ENCODE peak calls at places on chromosomes 4 and X, in eight cellular contexts. One of them, this sample, is unnamed.

GRCh38 chrX:151177141-151178027 is 1.0 kb downstream of the GPR50 start:
- DNase-seq in A549: no peak
- DNase-seq in uterus: no peak
- DNase-seq in fibroblast of pulmonary artery: no peak
- DNase-seq in psoas muscle: no peak
- DNase-seq in stomach: no peak
- DNase-seq in body of pancreas: no peak
- DNase-seq in adrenal gland: no peak
- DNase-seq in this sample: no peak

GRCh38 chrX:153375571-153375970 is 25.6 kb downstream of the PNMA6E start:
- DNase-seq in A549: no peak
- DNase-seq in uterus: no peak
- DNase-seq in fibroblast of pulmonary artery: no peak
- DNase-seq in psoas muscle: no peak
- DNase-seq in stomach: no peak
- DNase-seq in body of pancreas: no peak
- DNase-seq in adrenal gland: peak
- DNase-seq in this sample: no peak

GRCh38 chr4:88738714-88739366 is 41.2 kb upstream of the NAP1L5 start:
- DNase-seq in A549: no peak
- DNase-seq in uterus: no peak
- DNase-seq in fibroblast of pulmonary artery: no peak
- DNase-seq in psoas muscle: no peak
- DNase-seq in stomach: no peak
- DNase-seq in body of pancreas: no peak
- DNase-seq in adrenal gland: no peak
- DNase-seq in this sample: no peak

GRCh38 chr4:10783351-10783750 is 98.8 kb upstream of the CLNK start:
- DNase-seq in A549: no peak
- DNase-seq in uterus: no peak
- DNase-seq in fibroblast of pulmonary artery: peak
- DNase-seq in psoas muscle: no peak
- DNase-seq in stomach: no peak
- DNase-seq in body of pancreas: no peak
- DNase-seq in adrenal gland: peak
- DNase-seq in this sample: no peak

GRCh38 chr4:126991965-126992364 is 640.8 kb upstream of the INTU start:
- DNase-seq in A549: no peak
- DNase-seq in uterus: no peak
- DNase-seq in fibroblast of pulmonary artery: peak
- DNase-seq in psoas muscle: no peak
- DNase-seq in stomach: no peak
- DNase-seq in body of pancreas: no peak
- DNase-seq in adrenal gland: no peak
- DNase-seq in this sample: no peak

GRCh38 chr4:175092114-175092513 is 174.0 kb downstream of the ADAM29 start:
- DNase-seq in A549: no peak
- DNase-seq in uterus: no peak
- DNase-seq in fibroblast of pulmonary artery: no peak
- DNase-seq in psoas muscle: no peak
- DNase-seq in stomach: no peak
- DNase-seq in body of pancreas: no peak
- DNase-seq in adrenal gland: no peak
- DNase-seq in this sample: no peak

GRCh38 chrX:69510137-69510715 is 6.1 kb downstream of the NALF2 start:
- DNase-seq in A549: no peak
- DNase-seq in uterus: no peak
- DNase-seq in fibroblast of pulmonary artery: no peak
- DNase-seq in psoas muscle: no peak
- DNase-seq in stomach: no peak
- DNase-seq in body of pancreas: no peak
- DNase-seq in adrenal gland: no peak
- DNase-seq in this sample: no peak

GRCh38 chr4:107683873-107684272 is 36.2 kb downstream of the PAPSS1 start:
- DNase-seq in A549: no peak
- DNase-seq in uterus: no peak
- DNase-seq in fibroblast of pulmonary artery: no peak
- DNase-seq in psoas muscle: no peak
- DNase-seq in stomach: no peak
- DNase-seq in body of pancreas: no peak
- DNase-seq in adrenal gland: no peak
- DNase-seq in this sample: no peak

GRCh38 chrX:100410901-100411801 is 1.1 kb upstream of the PCDH19 start:
- DNase-seq in A549: no peak
- DNase-seq in uterus: no peak
- DNase-seq in fibroblast of pulmonary artery: no peak
- DNase-seq in psoas muscle: peak
- DNase-seq in stomach: no peak
- DNase-seq in body of pancreas: no peak
- DNase-seq in adrenal gland: no peak
- DNase-seq in this sample: no peak
- H3K4me3 ChIP-seq in A549: peak
- H3K4me3 ChIP-seq in uterus: peak
- H3K4me3 ChIP-seq in fibroblast of pulmonary artery: no peak
- H3K4me3 ChIP-seq in psoas muscle: peak
- H3K4me3 ChIP-seq in stomach: peak
- H3K4me3 ChIP-seq in body of pancreas: no peak
- H3K4me3 ChIP-seq in adrenal gland: no peak
- H3K4me3 ChIP-seq in this sample: no peak

DNA sequence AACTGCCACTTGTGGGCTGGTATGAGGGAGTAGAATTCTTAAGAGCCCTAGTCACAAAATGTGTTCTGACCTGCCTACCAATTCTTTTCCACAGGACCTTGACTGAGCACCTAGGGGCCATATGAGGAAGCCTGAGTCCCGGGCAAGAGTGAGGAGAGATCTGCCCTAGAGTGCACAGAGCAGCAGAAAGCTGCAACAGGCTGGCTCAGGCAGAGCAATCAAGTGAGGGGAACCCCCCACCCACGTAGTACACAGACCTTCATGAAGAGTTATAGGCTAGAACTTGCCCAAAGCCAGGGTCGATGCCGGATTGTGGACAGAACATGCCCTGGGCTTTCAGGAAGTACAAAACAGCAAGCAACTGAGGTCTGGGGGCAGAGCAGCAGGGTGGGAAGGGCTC is 117.0 kb downstream of the SPOCK3 start:
- DNase-seq in A549: no peak
- DNase-seq in uterus: no peak
- DNase-seq in fibroblast of pulmonary artery: no peak
- DNase-seq in psoas muscle: no peak
- DNase-seq in stomach: no peak
- DNase-seq in body of pancreas: no peak
- DNase-seq in adrenal gland: no peak
- DNase-seq in this sample: no peak
- TF ChIP-seq CTCF in A549: no peak
- TF ChIP-seq CTCF in uterus: no peak
- TF ChIP-seq CTCF in fibroblast of pulmonary artery: no peak
- TF ChIP-seq CTCF in psoas muscle: no peak
- TF ChIP-seq CTCF in stomach: no peak
- TF ChIP-seq CTCF in body of pancreas: no peak
- TF ChIP-seq CTCF in adrenal gland: no peak
- TF ChIP-seq CTCF in this sample: no peak

GRCh38 chr4:183322326-183322725 is at the start of gene CLDN24:
- DNase-seq in A549: no peak
- DNase-seq in uterus: no peak
- DNase-seq in fibroblast of pulmonary artery: no peak
- DNase-seq in psoas muscle: no peak
- DNase-seq in stomach: no peak
- DNase-seq in body of pancreas: no peak
- DNase-seq in adrenal gland: no peak
- DNase-seq in this sample: no peak

GRCh38 chr4:183321516-183321915 is 710 bp downstream of the CLDN24 start:
- DNase-seq in A549: no peak
- DNase-seq in uterus: no peak
- DNase-seq in fibroblast of pulmonary artery: no peak
- DNase-seq in psoas muscle: no peak
- DNase-seq in stomach: no peak
- DNase-seq in body of pancreas: no peak
- DNase-seq in adrenal gland: no peak
- DNase-seq in this sample: no peak

GRCh38 chr4:183321079-183321478 is 1.0 kb upstream of the CLDN22 start:
- DNase-seq in A549: no peak
- DNase-seq in uterus: no peak
- DNase-seq in fibroblast of pulmonary artery: no peak
- DNase-seq in psoas muscle: no peak
- DNase-seq in stomach: no peak
- DNase-seq in body of pancreas: no peak
- DNase-seq in adrenal gland: no peak
- DNase-seq in this sample: no peak

GRCh38 chr4:183320211-183321068 is at the start of gene CLDN22:
- DNase-seq in A549: no peak
- DNase-seq in uterus: no peak
- DNase-seq in fibroblast of pulmonary artery: no peak
- DNase-seq in psoas muscle: no peak
- DNase-seq in stomach: no peak
- DNase-seq in body of pancreas: no peak
- DNase-seq in adrenal gland: no peak
- DNase-seq in this sample: no peak

DNA sequence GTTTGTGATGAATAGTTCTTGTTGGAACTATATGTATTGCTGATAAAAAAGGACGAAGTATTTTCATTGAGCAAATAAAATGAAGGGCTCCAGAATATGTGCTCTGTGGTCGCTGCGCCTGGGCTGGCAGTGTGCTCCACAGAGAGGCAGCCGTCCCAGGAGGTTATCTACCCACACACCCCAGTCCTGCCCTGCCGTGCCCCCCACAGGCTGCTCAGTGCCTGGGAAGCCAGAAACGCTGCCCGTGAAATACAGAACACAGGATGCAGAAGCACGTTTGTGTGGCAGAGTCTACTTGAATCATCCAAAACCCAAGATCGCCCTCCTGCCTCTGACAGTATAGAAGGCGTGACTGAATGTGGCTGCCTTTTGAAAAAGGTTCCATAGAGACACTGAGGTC is 1.4 kb downstream of the CLDN22 start:
- DNase-seq in A549: no peak
- DNase-seq in uterus: no peak
- DNase-seq in fibroblast of pulmonary artery: no peak
- DNase-seq in psoas muscle: no peak
- DNase-seq in stomach: peak
- DNase-seq in body of pancreas: no peak
- DNase-seq in adrenal gland: no peak
- DNase-seq in this sample: no peak
- H3K4me3 ChIP-seq in A549: no peak
- H3K4me3 ChIP-seq in uterus: no peak
- H3K4me3 ChIP-seq in fibroblast of pulmonary artery: no peak
- H3K4me3 ChIP-seq in psoas muscle: no peak
- H3K4me3 ChIP-seq in stomach: no peak
- H3K4me3 ChIP-seq in body of pancreas: no peak
- H3K4me3 ChIP-seq in adrenal gland: no peak
- H3K4me3 ChIP-seq in this sample: no peak

GRCh38 chr4:183011213-183011907 is 87.7 kb upstream of the WWC2 start:
- DNase-seq in A549: no peak
- DNase-seq in uterus: no peak
- DNase-seq in fibroblast of pulmonary artery: peak
- DNase-seq in psoas muscle: no peak
- DNase-seq in stomach: no peak
- DNase-seq in body of pancreas: no peak
- DNase-seq in adrenal gland: no peak
- DNase-seq in this sample: no peak

GRCh38 chr4:183014361-183015084 is 84.5 kb upstream of the WWC2 start:
- DNase-seq in A549: no peak
- DNase-seq in uterus: no peak
- DNase-seq in fibroblast of pulmonary artery: no peak
- DNase-seq in psoas muscle: no peak
- DNase-seq in stomach: no peak
- DNase-seq in body of pancreas: no peak
- DNase-seq in adrenal gland: no peak
- DNase-seq in this sample: no peak

GRCh38 chr4:183017962-183018361 is 81.1 kb upstream of the WWC2 start:
- DNase-seq in A549: no peak
- DNase-seq in uterus: no peak
- DNase-seq in fibroblast of pulmonary artery: no peak
- DNase-seq in psoas muscle: no peak
- DNase-seq in stomach: no peak
- DNase-seq in body of pancreas: no peak
- DNase-seq in adrenal gland: no peak
- DNase-seq in this sample: no peak

GRCh38 chr4:183008492-183008891 is 90.6 kb upstream of the WWC2 start:
- DNase-seq in A549: no peak
- DNase-seq in uterus: no peak
- DNase-seq in fibroblast of pulmonary artery: no peak
- DNase-seq in psoas muscle: no peak
- DNase-seq in stomach: no peak
- DNase-seq in body of pancreas: no peak
- DNase-seq in adrenal gland: no peak
- DNase-seq in this sample: no peak

GRCh38 chr4:183012862-183013855 is 85.9 kb upstream of the WWC2 start:
- DNase-seq in A549: no peak
- DNase-seq in uterus: no peak
- DNase-seq in fibroblast of pulmonary artery: no peak
- DNase-seq in psoas muscle: no peak
- DNase-seq in stomach: no peak
- DNase-seq in body of pancreas: no peak
- DNase-seq in adrenal gland: no peak
- DNase-seq in this sample: no peak
- TF ChIP-seq CTCF in A549: no peak
- TF ChIP-seq CTCF in uterus: no peak
- TF ChIP-seq CTCF in fibroblast of pulmonary artery: no peak
- TF ChIP-seq CTCF in psoas muscle: no peak
- TF ChIP-seq CTCF in stomach: no peak
- TF ChIP-seq CTCF in body of pancreas: no peak
- TF ChIP-seq CTCF in adrenal gland: no peak
- TF ChIP-seq CTCF in this sample: no peak

DNA sequence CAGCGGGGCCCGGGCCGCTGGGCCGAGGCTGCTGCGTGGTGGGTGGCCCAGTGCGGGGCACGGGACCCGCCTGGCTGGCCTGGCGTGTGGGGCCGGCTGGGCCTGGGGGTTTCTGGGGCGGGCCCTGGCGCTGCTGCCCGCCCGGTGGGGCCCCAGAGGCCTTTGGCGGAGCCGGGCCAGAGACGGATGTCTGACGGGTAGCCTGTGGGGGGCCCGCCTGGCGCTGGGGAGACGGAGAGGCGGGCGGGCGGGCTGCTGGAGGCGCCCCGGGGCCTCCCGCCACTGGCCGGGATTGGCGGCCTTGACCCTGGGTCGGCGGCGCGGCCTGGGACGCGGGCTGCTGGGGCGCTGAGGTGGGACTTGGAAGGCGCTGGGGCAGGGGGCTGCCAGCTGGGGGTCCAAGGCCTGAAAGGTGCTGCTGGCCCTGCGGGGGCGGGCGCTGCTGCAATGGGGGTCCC is 8.1 kb upstream of the TIMP1 start:
- DNase-seq in A549: no peak
- DNase-seq in uterus: no peak
- DNase-seq in fibroblast of pulmonary artery: no peak
- DNase-seq in psoas muscle: no peak
- DNase-seq in stomach: no peak
- DNase-seq in body of pancreas: no peak
- DNase-seq in adrenal gland: no peak
- DNase-seq in this sample: no peak
- H3K4me3 ChIP-seq in A549: no peak
- H3K4me3 ChIP-seq in uterus: peak
- H3K4me3 ChIP-seq in fibroblast of pulmonary artery: peak
- H3K4me3 ChIP-seq in psoas muscle: peak
- H3K4me3 ChIP-seq in stomach: peak
- H3K4me3 ChIP-seq in body of pancreas: no peak
- H3K4me3 ChIP-seq in adrenal gland: no peak
- H3K4me3 ChIP-seq in this sample: peak

DNA sequence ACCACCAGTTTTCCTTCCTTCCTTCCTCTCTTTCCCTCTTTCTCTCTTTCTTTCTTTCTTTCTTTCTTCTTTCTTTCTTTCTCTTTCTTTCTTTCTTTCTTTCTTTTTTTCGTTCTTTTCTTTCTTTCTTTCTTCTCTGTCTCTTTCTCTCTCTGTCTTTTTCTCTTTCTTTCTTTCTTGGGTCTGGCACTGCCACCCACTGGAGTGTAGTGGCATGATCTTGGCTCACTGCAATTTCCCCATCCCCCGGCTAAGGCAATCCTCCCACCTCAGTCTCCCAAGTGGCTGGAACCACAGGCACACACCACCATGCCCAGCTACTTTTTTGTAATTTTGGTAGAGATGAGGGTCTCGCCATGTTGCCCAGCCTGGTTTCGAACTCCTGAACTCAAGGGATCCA is 51.6 kb upstream of the NHS start:
- DNase-seq in A549: no peak
- DNase-seq in uterus: no peak
- DNase-seq in fibroblast of pulmonary artery: no peak
- DNase-seq in psoas muscle: no peak
- DNase-seq in stomach: no peak
- DNase-seq in body of pancreas: no peak
- DNase-seq in adrenal gland: no peak
- DNase-seq in this sample: no peak
- TF ChIP-seq CTCF in A549: no peak
- TF ChIP-seq CTCF in uterus: no peak
- TF ChIP-seq CTCF in fibroblast of pulmonary artery: no peak
- TF ChIP-seq CTCF in psoas muscle: no peak
- TF ChIP-seq CTCF in stomach: no peak
- TF ChIP-seq CTCF in body of pancreas: no peak
- TF ChIP-seq CTCF in adrenal gland: peak
- TF ChIP-seq CTCF in this sample: no peak

This sample was measured in prostate gland.